ENCODE peak calls at places on chromosomes 11 and 22, in four cellular contexts. N, J, P and C are unnamed samples.

GRCh38 chr11:91981995-91982394 is 242.6 kb upstream of the FAT3 start:
- DNase-seq in P (no peak), N (no peak), J (peak; percentile 97), C (no peak)

GRCh38 chr22:25380141-25380747 is 160.8 kb downstream of the CRYBB2 start:
- DNase-seq in N (no peak), J (no peak), P (no peak), C (no peak)

GRCh38 chr22:48585916-48586798 is 1241.5 kb downstream of the BRD1 start:
- DNase-seq in P (no peak), N (no peak), J (no peak), C (peak; percentile 28)

GRCh38 chr11:112555491-112556364 is 295.1 kb upstream of the PLET1 start:
- DNase-seq in J (peak; percentile 49), P (peak; percentile 84), N (peak; percentile 54), C (peak; percentile 65)

GRCh38 chr11:13999704-14000103 is 37.2 kb downstream of the SPON1 start:
- DNase-seq in P (no peak), J (no peak), N (no peak), C (no peak)

GRCh38 chr22:19149962-19150361 is at the start of gene GSC2:
- DNase-seq in N (no peak), J (no peak), P (no peak), C (no peak)

GRCh38 chr11:36027731-36028130 is 83.9 kb downstream of the LDLRAD3 start:
- DNase-seq in N (no peak), J (no peak), P (no peak), C (no peak)

GRCh38 chr11:105732611-105733010 is 122.7 kb downstream of the GRIA4 start:
- DNase-seq in P (no peak), N (no peak), J (no peak), C (no peak)

GRCh38 chr11:12454782-12455181 is 77.4 kb downstream of the PARVA start:
- DNase-seq in J (peak; percentile 42), P (no peak), N (no peak), C (no peak)

GRCh38 chr11:32213223-32213622 is 122.3 kb downstream of the RCN1 start:
- DNase-seq in P (no peak), J (peak; percentile 68), N (no peak), C (no peak)

GRCh38 chr11:64035581-64035980 is at the start of gene FLRT1:
- DNase-seq in J (no peak), N (no peak), P (no peak), C (no peak)

GRCh38 chr11:134535029-134536025 is 123.3 kb upstream of the B3GAT1 start:
- DNase-seq in P (peak; percentile 49), N (peak; percentile 11), J (no peak), C (no peak)

GRCh38 chr11:65586676-65587075 is 8.9 kb downstream of the KCNK7 start:
- DNase-seq in P (no peak), N (no peak), J (peak; percentile 42), C (no peak)
- H3K4me3 ChIP-seq in P (no peak overlapping the region), N (no peak overlapping the region), J (no peak overlapping the region), C (peak overlapping the region; percentile 19)

GRCh38 chr22:50274311-50274710 is 4.1 kb upstream of the MAPK11 start:
- DNase-seq in P (no peak), N (peak; percentile 78), J (peak; percentile 67), C (no peak)
- TF ChIP-seq CTCF in P (peak; percentile 35), N (peak; percentile 31), J (peak; percentile 28), C (no peak)

DNA sequence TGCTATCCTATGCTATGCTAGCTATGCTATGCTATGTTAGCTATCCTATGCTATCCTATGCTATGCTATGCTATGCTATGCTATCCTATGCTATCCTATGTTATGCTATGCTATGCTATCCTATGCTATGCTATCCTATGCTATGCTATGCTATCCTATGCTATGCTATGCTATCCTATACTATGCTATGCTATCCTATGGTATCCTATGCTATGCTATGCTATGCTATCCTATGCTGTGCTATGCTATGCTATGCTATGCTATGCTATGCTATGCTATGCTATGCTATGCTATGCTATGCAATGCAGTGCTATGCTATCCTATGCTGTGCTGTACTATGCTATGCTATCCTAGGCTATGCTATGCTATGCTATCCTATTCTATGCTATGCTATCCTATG is 8.6 kb upstream of the MS4A1 start:
- DNase-seq in J (no peak), P (no peak), N (no peak), C (no peak)
- H3K4me3 ChIP-seq in J (no peak overlapping the region), P (no peak overlapping the region), N (no peak overlapping the region), C (no peak overlapping the region)

GRCh38 chr11:1839204-1839923 is 583 bp downstream of the TNNI2 start:
- DNase-seq in J (no peak), N (no peak), P (no peak), C (no peak)

GRCh38 chr11:1838426-1839131 is at the start of gene TNNI2:
- DNase-seq in P (no peak), J (no peak), N (no peak), C (peak; percentile 52)

GRCh38 chr11:1837171-1838076 is 1.4 kb upstream of the TNNI2 start:
- DNase-seq in J (peak; percentile 59), P (peak; percentile 83), N (peak; percentile 56), C (peak; percentile 74)

GRCh38 chr11:1836011-1836945 is 1.5 kb downstream of the SYT8 start:
- DNase-seq in P (no peak), J (no peak), N (no peak), C (peak; percentile 50)

GRCh38 chr11:1838077-1838425 is 730 bp upstream of the TNNI2 start:
- DNase-seq in N (no peak), J (no peak), P (no peak), C (peak; percentile 48)
- TF ChIP-seq CTCF in N (no peak), J (no peak), P (peak; percentile 1), C (no peak)

GRCh38 chr11:71338806-71339177 is 86.4 kb upstream of the SHANK2 start:
- DNase-seq in N (no peak), J (no peak), P (no peak), C (no peak)
- H3K4me3 ChIP-seq in N (no peak overlapping the region), J (no peak overlapping the region), P (no peak overlapping the region), C (no peak overlapping the region)

GRCh38 chr11:11084337-11084736 is 226.5 kb upstream of the ZBED5 start:
- DNase-seq in P (no peak), N (no peak), J (no peak), C (no peak)

GRCh38 chr11:11085580-11085979 is 227.7 kb upstream of the ZBED5 start:
- DNase-seq in J (no peak), N (no peak), P (no peak), C (no peak)

GRCh38 chr11:11081786-11082185 is 223.9 kb upstream of the ZBED5 start:
- DNase-seq in J (no peak), N (no peak), P (no peak), C (no peak)

GRCh38 chr11:11082651-11083050 is 224.8 kb upstream of the ZBED5 start:
- DNase-seq in N (no peak), P (no peak), J (no peak), C (no peak)

DNA sequence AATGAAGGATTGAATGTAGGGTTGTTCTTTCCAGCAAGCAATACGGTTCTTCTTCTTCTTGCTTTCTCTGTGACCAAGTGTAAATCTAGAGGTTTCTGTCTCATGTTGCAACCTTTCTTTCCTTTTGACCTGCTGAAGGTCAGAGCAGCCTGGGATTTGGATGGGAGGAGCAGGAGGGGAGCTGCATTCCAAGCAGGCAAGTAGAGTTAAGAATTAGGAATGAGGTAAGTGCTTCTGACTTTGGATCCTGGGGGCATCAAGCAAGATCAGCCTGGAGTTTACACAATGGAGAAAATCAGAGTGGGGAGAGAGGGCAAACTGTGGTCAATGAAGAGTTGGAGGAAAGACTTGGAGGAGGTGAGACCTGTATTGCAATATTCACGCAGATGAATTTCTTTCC is 225.6 kb upstream of the ZBED5 start:
- DNase-seq in P (no peak), N (no peak), J (no peak), C (no peak)
- TF ChIP-seq CTCF in P (no peak), N (no peak), J (no peak), C (no peak)

GRCh38 chr11:15651782-15652181 is 537.1 kb downstream of the INSC start:
- DNase-seq in P (no peak), J (no peak), N (no peak), C (no peak)
- H3K4me3 ChIP-seq in P (peak overlapping the region; percentile 28), J (peak overlapping the region; percentile 15), N (no peak overlapping the region), C (peak overlapping the region; percentile 23)

GRCh38 chr11:85923455-85923854 is 68.3 kb downstream of the CCDC83 start:
- DNase-seq in P (no peak), J (no peak), N (no peak), C (no peak)
- TF ChIP-seq CTCF in P (no peak), J (no peak), N (no peak), C (no peak)

DNA sequence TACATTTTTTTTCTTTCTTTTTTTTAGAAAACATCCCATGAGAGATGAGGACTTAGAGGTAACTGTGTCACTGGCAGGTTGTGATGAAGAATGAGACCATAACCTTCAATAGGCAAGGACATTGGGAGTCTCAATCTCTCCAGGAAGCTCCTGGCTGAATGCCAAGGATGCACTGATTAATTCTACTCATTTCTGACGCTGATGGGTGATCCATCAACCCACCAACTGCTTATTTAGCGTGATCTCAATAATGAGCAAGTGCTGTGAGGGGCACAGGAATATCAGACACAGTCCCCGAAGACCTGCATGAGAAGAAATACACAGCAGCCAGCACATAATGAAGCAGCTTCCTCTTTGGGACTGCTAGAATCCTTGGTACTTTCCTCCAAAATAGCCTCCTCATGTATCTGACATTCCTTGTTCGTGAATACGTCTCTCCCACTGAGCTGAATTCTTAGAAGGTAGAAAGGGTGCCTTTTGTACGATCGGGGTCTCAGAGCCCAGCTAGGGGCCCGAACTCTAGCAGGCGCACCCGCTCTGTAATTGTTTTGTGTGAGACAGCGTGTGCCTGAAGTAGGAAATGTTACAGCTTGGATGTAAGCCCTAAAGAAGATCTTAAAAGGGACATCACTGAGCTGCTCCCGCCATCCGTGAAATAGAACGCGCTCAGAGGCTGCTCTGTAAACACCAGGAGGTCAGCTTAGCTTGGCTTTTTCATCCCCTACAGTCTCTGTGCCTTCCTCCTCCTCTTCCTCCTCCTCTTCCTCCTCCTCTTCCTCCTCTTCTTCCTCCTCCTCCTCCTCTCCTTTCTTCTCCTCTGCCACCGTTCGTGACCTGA is 7.2 kb downstream of the CLMP start:
- DNase-seq in J (peak; percentile 54), P (no peak), N (no peak), C (no peak)
- H3K4me3 ChIP-seq in J (peak overlapping the region; percentile 26), P (no peak overlapping the region), N (no peak overlapping the region), C (no peak overlapping the region)

DNA sequence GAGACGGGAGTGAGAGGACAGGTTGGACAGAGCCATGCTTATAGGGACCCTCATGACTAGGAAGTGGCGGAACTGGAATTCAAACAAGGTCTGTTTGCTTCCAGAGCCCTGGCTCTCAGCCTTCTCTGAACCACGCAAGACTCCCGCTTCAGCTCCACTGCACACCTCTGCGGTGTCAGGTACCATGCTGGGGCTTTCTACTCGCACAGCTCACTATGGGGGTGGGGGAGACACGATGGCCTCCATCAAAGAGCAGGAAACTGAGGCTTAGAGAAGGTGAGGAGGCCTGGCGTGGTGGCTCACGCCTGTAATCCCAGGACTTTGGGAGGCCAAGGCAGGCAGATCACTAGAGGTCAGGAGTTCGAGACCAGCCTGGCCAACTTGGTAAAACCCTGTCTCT is 14.2 kb downstream of the SUN2 start:
- DNase-seq in N (no peak), J (no peak), P (no peak), C (no peak)
- TF ChIP-seq CTCF in N (no peak), J (no peak), P (no peak), C (no peak)